ENCODE peak calls at places on chromosomes 1 and 21, in five cellular contexts. One of them, this sample, is unnamed.

GRCh38 chr1:32454726-32455125 is 10.1 kb upstream of the ZBTB8B start:
- DNase-seq in HCT116: no peak
- DNase-seq in GM12878: no peak
- DNase-seq in mesendoderm: peak
- DNase-seq in GM23248: peak
- DNase-seq in this sample: no peak

GRCh38 chr1:92820024-92820423 is 11.8 kb upstream of the RPL5 start:
- DNase-seq in HCT116: no peak
- DNase-seq in GM12878: no peak
- DNase-seq in mesendoderm: peak
- DNase-seq in GM23248: peak
- DNase-seq in this sample: peak

GRCh38 chr1:50421768-50422674 is 1.2 kb downstream of the DMRTA2 start:
- DNase-seq in HCT116: no peak
- DNase-seq in GM12878: no peak
- DNase-seq in mesendoderm: peak
- DNase-seq in GM23248: no peak
- DNase-seq in this sample: peak

GRCh38 chr1:20137604-20138003 is 1.5 kb upstream of the PLA2G2F start:
- DNase-seq in HCT116: no peak
- DNase-seq in GM12878: no peak
- DNase-seq in mesendoderm: no peak
- DNase-seq in GM23248: no peak
- DNase-seq in this sample: no peak

GRCh38 chr1:110068646-110069301 is 1.7 kb downstream of the ALX3 start:
- DNase-seq in HCT116: no peak
- DNase-seq in GM12878: no peak
- DNase-seq in mesendoderm: no peak
- DNase-seq in GM23248: no peak
- DNase-seq in this sample: peak

GRCh38 chr1:184035719-184036516 is 1.6 kb downstream of the COLGALT2 start:
- DNase-seq in HCT116: no peak
- DNase-seq in GM12878: no peak
- DNase-seq in mesendoderm: peak
- DNase-seq in GM23248: peak
- DNase-seq in this sample: peak

GRCh38 chr1:51234721-51235425 is 1.2 kb upstream of the RNF11 start:
- DNase-seq in HCT116: no peak
- DNase-seq in GM12878: peak
- DNase-seq in mesendoderm: peak
- DNase-seq in GM23248: peak
- DNase-seq in this sample: peak

GRCh38 chr1:36560621-36561364 is 78.1 kb upstream of the CSF3R start:
- DNase-seq in HCT116: no peak
- DNase-seq in GM12878: no peak
- DNase-seq in mesendoderm: no peak
- DNase-seq in GM23248: no peak
- DNase-seq in this sample: no peak

GRCh38 chr1:14939527-14940284 is 213.8 kb upstream of the TMEM51 start:
- DNase-seq in HCT116: no peak
- DNase-seq in GM12878: no peak
- DNase-seq in mesendoderm: no peak
- DNase-seq in GM23248: peak
- DNase-seq in this sample: peak

GRCh38 chr1:22127248-22127647 is 15.6 kb downstream of the WNT4 start:
- DNase-seq in HCT116: no peak
- DNase-seq in GM12878: no peak
- DNase-seq in mesendoderm: no peak
- DNase-seq in GM23248: no peak
- DNase-seq in this sample: peak

GRCh38 chr21:28856588-28857250 is 136.0 kb downstream of the LTN1 start:
- DNase-seq in HCT116: no peak
- DNase-seq in GM12878: no peak
- DNase-seq in mesendoderm: peak
- DNase-seq in GM23248: no peak
- DNase-seq in this sample: no peak

GRCh38 chr1:100597784-100598183 is 59.8 kb downstream of the GPR88 start:
- DNase-seq in HCT116: no peak
- DNase-seq in GM12878: no peak
- DNase-seq in mesendoderm: no peak
- DNase-seq in GM23248: peak
- DNase-seq in this sample: no peak

GRCh38 chr1:43883321-43883720 is 50.3 kb upstream of the ARTN start:
- DNase-seq in HCT116: no peak
- DNase-seq in GM12878: no peak
- DNase-seq in mesendoderm: no peak
- DNase-seq in GM23248: no peak
- DNase-seq in this sample: no peak

GRCh38 chr1:219201656-219202055 is 28.0 kb downstream of the LYPLAL1 start:
- DNase-seq in HCT116: no peak
- DNase-seq in GM12878: no peak
- DNase-seq in mesendoderm: no peak
- DNase-seq in GM23248: no peak
- DNase-seq in this sample: no peak

GRCh38 chr1:227947425-227947677 is 381 bp downstream of the WNT9A start:
- DNase-seq in HCT116: no peak
- DNase-seq in GM12878: no peak
- DNase-seq in mesendoderm: peak
- DNase-seq in GM23248: peak
- DNase-seq in this sample: peak

GRCh38 chr1:50450861-50451653 is 27.8 kb upstream of the DMRTA2 start:
- DNase-seq in HCT116: no peak
- DNase-seq in GM12878: no peak
- DNase-seq in mesendoderm: no peak
- DNase-seq in GM23248: no peak
- DNase-seq in this sample: no peak

GRCh38 chr1:161106434-161106833 is 8.3 kb downstream of the KLHDC9 start:
- DNase-seq in HCT116: no peak
- DNase-seq in GM12878: no peak
- DNase-seq in mesendoderm: no peak
- DNase-seq in GM23248: no peak
- DNase-seq in this sample: no peak

GRCh38 chr1:95561244-95561840 is 327.3 kb downstream of the RWDD3 start:
- DNase-seq in HCT116: no peak
- DNase-seq in GM12878: no peak
- DNase-seq in mesendoderm: no peak
- DNase-seq in GM23248: no peak
- DNase-seq in this sample: no peak

GRCh38 chr1:29504709-29505410 is 268.5 kb downstream of the PTPRU start:
- DNase-seq in HCT116: no peak
- DNase-seq in GM12878: no peak
- DNase-seq in mesendoderm: no peak
- DNase-seq in GM23248: no peak
- DNase-seq in this sample: no peak

GRCh38 chr1:162093095-162093494 is 23.6 kb downstream of the NOS1AP start:
- DNase-seq in HCT116: no peak
- DNase-seq in GM12878: no peak
- DNase-seq in mesendoderm: no peak
- DNase-seq in GM23248: no peak
- DNase-seq in this sample: no peak

GRCh38 chr1:39282537-39283216 is 78.2 kb downstream of the MACF1 start:
- DNase-seq in HCT116: no peak
- DNase-seq in GM12878: no peak
- DNase-seq in mesendoderm: peak
- DNase-seq in GM23248: no peak
- DNase-seq in this sample: no peak

GRCh38 chr1:212496673-212497072 is 64.0 kb downstream of the NENF start:
- DNase-seq in HCT116: no peak
- DNase-seq in GM12878: no peak
- DNase-seq in mesendoderm: no peak
- DNase-seq in GM23248: no peak
- DNase-seq in this sample: no peak

GRCh38 chr1:204417231-204417997 is 5.8 kb upstream of the PPP1R15B start:
- DNase-seq in HCT116: peak
- DNase-seq in GM12878: no peak
- DNase-seq in mesendoderm: peak
- DNase-seq in GM23248: peak
- DNase-seq in this sample: peak

GRCh38 chr21:16842716-16843115 is 670.1 kb upstream of the CXADR start:
- DNase-seq in HCT116: no peak
- DNase-seq in GM12878: no peak
- DNase-seq in mesendoderm: peak
- DNase-seq in GM23248: peak
- DNase-seq in this sample: no peak

GRCh38 chr1:7388488-7389185 is 382.5 kb upstream of the VAMP3 start:
- DNase-seq in HCT116: no peak
- DNase-seq in GM12878: no peak
- DNase-seq in mesendoderm: no peak
- DNase-seq in GM23248: peak
- DNase-seq in this sample: peak

GRCh38 chr1:90561384-90561783 is 155.7 kb downstream of the BARHL2 start:
- DNase-seq in HCT116: no peak
- DNase-seq in GM12878: no peak
- DNase-seq in mesendoderm: no peak
- DNase-seq in GM23248: no peak
- DNase-seq in this sample: no peak

GRCh38 chr1:161020573-161021167 is at the start of gene F11R:
- DNase-seq in HCT116: no peak
- DNase-seq in GM12878: no peak
- DNase-seq in mesendoderm: peak
- DNase-seq in GM23248: peak
- DNase-seq in this sample: peak

DNA sequence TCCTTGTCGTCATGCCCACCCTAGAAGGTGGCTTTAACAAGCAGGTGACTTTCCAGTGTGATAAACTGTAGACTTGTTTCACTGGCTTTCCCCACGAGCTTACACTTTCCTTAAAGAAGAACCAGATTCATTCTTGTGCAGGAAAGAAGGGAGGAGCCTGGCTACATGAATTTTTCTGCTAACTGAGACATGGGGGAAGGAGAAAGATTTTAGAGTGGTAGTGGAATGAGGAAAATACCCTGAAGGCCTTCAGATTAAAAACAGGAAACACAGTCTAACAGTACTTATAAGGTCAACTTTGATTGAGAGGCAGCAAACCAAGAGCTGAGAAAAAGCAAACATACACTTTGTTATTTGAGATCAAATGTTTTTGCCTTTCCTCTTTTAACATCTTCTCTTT is 640.9 kb upstream of the PLXNA2 start:
- DNase-seq in HCT116: no peak
- DNase-seq in GM12878: no peak
- DNase-seq in mesendoderm: no peak
- DNase-seq in GM23248: no peak
- DNase-seq in this sample: no peak
- H3K4me2 ChIP-seq in HCT116: no peak
- H3K4me2 ChIP-seq in GM12878: no peak
- H3K4me2 ChIP-seq in mesendoderm: no peak
- H3K4me2 ChIP-seq in GM23248: no peak
- H3K4me2 ChIP-seq in this sample: no peak

DNA sequence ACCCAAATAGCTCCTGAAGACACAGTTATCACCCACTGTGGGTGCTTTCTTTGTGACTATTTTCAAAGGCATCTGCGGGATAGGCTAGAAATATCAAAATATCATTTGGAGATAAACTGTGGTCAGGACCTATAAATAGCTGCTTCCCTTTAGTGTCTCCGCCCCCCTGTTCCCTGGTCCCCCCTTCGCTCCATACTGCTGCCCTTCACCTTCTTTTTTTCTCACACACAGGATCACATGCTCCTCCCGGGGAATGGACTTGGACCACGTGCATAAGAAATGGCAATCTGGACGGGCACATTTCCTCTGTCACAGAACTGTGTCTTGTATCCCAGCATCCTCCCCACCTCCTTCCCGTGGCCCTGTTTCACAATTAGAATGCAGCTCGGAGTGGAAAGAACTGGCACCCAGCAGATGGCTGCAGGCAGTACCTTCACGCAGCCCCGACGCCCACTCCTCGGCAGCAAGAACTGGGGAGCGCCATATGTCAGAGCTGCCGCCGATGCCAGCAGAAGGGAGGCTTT is 68.8 kb upstream of the SSX2IP start:
- DNase-seq in HCT116: no peak
- DNase-seq in GM12878: no peak
- DNase-seq in mesendoderm: no peak
- DNase-seq in GM23248: peak
- DNase-seq in this sample: peak
- H3K4me2 ChIP-seq in HCT116: no peak
- H3K4me2 ChIP-seq in GM12878: peak
- H3K4me2 ChIP-seq in mesendoderm: no peak
- H3K4me2 ChIP-seq in GM23248: peak
- H3K4me2 ChIP-seq in this sample: peak

GRCh38 chr1:153544453-153545066 is 1.0 kb downstream of the S100A4 start:
- DNase-seq in HCT116: no peak
- DNase-seq in GM12878: no peak
- DNase-seq in mesendoderm: no peak
- DNase-seq in GM23248: peak
- DNase-seq in this sample: peak
- H3K4me2 ChIP-seq in HCT116: peak
- H3K4me2 ChIP-seq in GM12878: peak
- H3K4me2 ChIP-seq in mesendoderm: peak
- H3K4me2 ChIP-seq in GM23248: peak
- H3K4me2 ChIP-seq in this sample: no peak

DNA sequence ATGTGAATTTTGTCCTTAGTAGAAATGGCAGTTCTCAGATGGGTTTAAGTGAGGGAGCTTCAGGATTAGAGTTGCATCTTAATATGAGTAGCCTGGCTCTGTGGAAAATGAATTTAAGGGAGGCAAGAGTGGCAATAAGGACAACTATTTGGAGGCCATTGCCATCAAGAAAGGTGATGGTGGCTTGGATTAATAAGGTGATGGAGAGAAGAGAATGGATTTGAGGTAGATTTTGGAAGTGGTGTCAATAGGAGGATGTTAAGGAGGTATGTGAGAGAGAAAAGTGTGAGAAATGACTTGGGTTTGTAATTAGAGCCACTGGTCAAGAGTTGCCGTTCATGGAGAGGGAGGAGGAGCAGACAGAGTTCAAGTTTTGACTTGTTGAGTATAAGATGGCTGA is 16.3 kb downstream of the CLIC4 start:
- DNase-seq in HCT116: no peak
- DNase-seq in GM12878: no peak
- DNase-seq in mesendoderm: no peak
- DNase-seq in GM23248: no peak
- DNase-seq in this sample: no peak
- H3K4me2 ChIP-seq in HCT116: no peak
- H3K4me2 ChIP-seq in GM12878: no peak
- H3K4me2 ChIP-seq in mesendoderm: no peak
- H3K4me2 ChIP-seq in GM23248: peak
- H3K4me2 ChIP-seq in this sample: no peak

DNA sequence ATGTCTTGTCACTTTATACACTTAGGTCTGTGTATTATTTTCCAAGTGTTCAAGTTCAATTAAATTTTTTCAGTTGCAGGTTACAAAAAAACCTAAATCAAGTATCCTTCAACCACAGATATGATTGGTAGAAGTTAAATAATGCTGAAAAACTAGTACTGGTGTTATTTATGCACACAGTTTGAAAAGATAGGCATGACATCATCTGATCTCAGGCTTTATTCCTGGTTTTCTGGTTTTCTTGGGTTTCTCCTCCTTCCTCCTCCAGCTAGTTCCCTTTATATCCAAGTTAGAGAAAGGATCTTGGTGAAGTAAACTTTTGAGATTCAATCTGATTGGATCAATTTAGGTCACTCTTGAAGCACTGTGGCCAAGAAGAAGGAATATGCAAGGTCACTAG is 1201.1 kb upstream of the B3GALT2 start:
- DNase-seq in HCT116: no peak
- DNase-seq in GM12878: no peak
- DNase-seq in mesendoderm: no peak
- DNase-seq in GM23248: no peak
- DNase-seq in this sample: no peak
- H3K4me2 ChIP-seq in HCT116: no peak
- H3K4me2 ChIP-seq in GM12878: no peak
- H3K4me2 ChIP-seq in mesendoderm: no peak
- H3K4me2 ChIP-seq in GM23248: no peak
- H3K4me2 ChIP-seq in this sample: no peak